ENCODE peak calls at places on chromosomes 4 and X, in eight cellular contexts. F is neural progenitor cell, R is HCT116, J is K562, W is Peyer's patch, Z is uterus, P is transverse colon, N is fibroblast of lung. Q is an unnamed sample.
A peak's percentile ranks its signal among the peaks of the same experiment; 100 is the strongest.

GRCh38 chr4:90536408-90536807 is 409.2 kb downstream of the CCSER1 start:
- DNase-seq in W (no peak), F (no peak), Z (no peak), J (no peak), R (no peak), N (no peak), P (no peak), Q (no peak)

GRCh38 chr4:113678651-113679050 is 82.9 kb downstream of the CAMK2D start:
- DNase-seq in N (peak; percentile 33), R (no peak), Z (no peak), P (no peak), W (no peak), J (no peak), F (no peak), Q (no peak)

GRCh38 chrX:41963348-41963747 is 40.0 kb upstream of the CASK start:
- DNase-seq in J (no peak), W (no peak), P (no peak), N (no peak), Z (no peak), R (no peak), F (no peak), Q (no peak)

GRCh38 chr4:8916251-8916913 is 44.7 kb upstream of the HMX1 start:
- DNase-seq in J (no peak), R (no peak), N (no peak), F (no peak), Z (no peak), W (no peak), P (no peak), Q (peak; percentile 56)

GRCh38 chr4:142366821-142367220 is 479.3 kb downstream of the INPP4B start:
- DNase-seq in W (no peak), R (no peak), P (no peak), J (no peak), Z (no peak), N (no peak), F (peak; percentile 44), Q (no peak)

GRCh38 chrX:22969416-22969815 is 30.3 kb upstream of the DDX53 start:
- DNase-seq in P (no peak), Z (no peak), F (no peak), J (no peak), N (peak; percentile 65), W (no peak), R (no peak), Q (no peak)

GRCh38 chr4:95593992-95594391 is 45.2 kb upstream of the UNC5C start:
- DNase-seq in R (no peak), Z (no peak), P (no peak), J (no peak), F (no peak), W (no peak), N (no peak), Q (no peak)

GRCh38 chr4:156594619-156595018 is 377.0 kb downstream of the PDGFC start:
- DNase-seq in N (peak; percentile 49), Z (peak; percentile 41), J (no peak), F (no peak), W (no peak), R (no peak), P (peak; percentile 25), Q (no peak)

GRCh38 chrX:12906392-12906791 is at the start of gene TLR8:
- DNase-seq in W (no peak), N (no peak), R (no peak), Z (no peak), J (no peak), P (no peak), F (no peak), Q (no peak)

GRCh38 chrX:43743100-43743822 is 87.2 kb downstream of the MAOA start:
- DNase-seq in Z (no peak), R (no peak), P (no peak), N (no peak), F (no peak), J (no peak), W (no peak), Q (no peak)

GRCh38 chr4:89939994-89940393 is 45.3 kb downstream of the MMRN1 start:
- DNase-seq in N (peak; percentile 26), J (no peak), F (no peak), W (no peak), R (no peak), Z (no peak), P (no peak), Q (no peak)

GRCh38 chr4:7759221-7759620 is 180.4 kb downstream of the AFAP1 start:
- DNase-seq in N (no peak), P (no peak), F (no peak), J (no peak), Z (no peak), R (no peak), W (no peak), Q (no peak)

GRCh38 chr4:106601519-106601918 is 232.9 kb upstream of the GIMD1 start:
- DNase-seq in F (no peak), N (peak; percentile 48), J (no peak), W (no peak), R (no peak), P (no peak), Z (no peak), Q (no peak)

GRCh38 chr4:77355731-77356130 is 198.7 kb downstream of the CCNG2 start:
- DNase-seq in Z (no peak), N (no peak), F (no peak), R (no peak), J (no peak), W (no peak), P (no peak), Q (no peak)

GRCh38 chr4:73648478-73648877 is 28.2 kb upstream of the RASSF6 start:
- DNase-seq in W (no peak), N (no peak), Z (no peak), P (no peak), F (no peak), J (no peak), R (no peak), Q (no peak)

GRCh38 chr4:3441501-3442459 is at the start of gene HGFAC:
- DNase-seq in F (no peak), J (no peak), N (no peak), W (no peak), R (no peak), P (no peak), Z (no peak), Q (no peak)

GRCh38 chr4:41142946-41143720 is 71.2 kb downstream of the APBB2 start:
- DNase-seq in P (peak; percentile 39), W (no peak), Z (peak; percentile 62), N (peak; percentile 97), J (no peak), R (no peak), F (no peak), Q (no peak)

DNA sequence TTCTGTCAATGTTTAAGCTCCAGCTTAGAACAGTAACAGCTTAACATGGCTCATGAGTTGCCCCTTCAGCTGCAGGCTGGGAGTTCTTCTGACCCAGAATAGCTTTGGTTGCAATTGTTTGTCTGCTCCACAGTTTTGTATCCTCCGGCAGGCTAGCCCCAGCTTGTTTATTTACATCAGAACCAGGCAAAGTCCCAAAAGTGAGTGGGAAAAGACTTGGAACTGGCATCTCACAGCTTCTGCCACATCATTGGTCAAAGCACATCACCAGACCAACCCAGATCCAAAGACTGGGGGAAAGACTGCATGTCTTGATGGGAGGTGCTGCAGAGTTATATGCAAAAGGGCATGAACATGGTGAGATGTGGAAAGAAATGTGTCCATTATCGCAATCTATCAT is 231.2 kb upstream of the CPEB2 start:
- DNase-seq in P (no peak), N (no peak), J (no peak), F (no peak), R (no peak), Z (no peak), W (no peak), Q (no peak)
- H3K27ac ChIP-seq in P (no peak overlapping the region), N (no peak overlapping the region), J (no peak overlapping the region), F (no peak overlapping the region), R (no peak overlapping the region), Z (no peak overlapping the region), W (no peak overlapping the region), Q (no peak overlapping the region)

GRCh38 chrX:96683997-96684338 is 674 bp upstream of the DIAPH2 start:
- DNase-seq in F (peak; percentile 45), J (no peak), W (no peak), R (no peak), Z (no peak), N (no peak), P (no peak), Q (no peak)

GRCh38 chrX:96682516-96682915 is 2.1 kb upstream of the DIAPH2 start:
- DNase-seq in R (no peak), F (no peak), W (no peak), J (no peak), P (no peak), Z (no peak), N (no peak), Q (no peak)

GRCh38 chrX:96688789-96689188 is 4.1 kb downstream of the DIAPH2 start:
- DNase-seq in P (no peak), Z (no peak), F (peak; percentile 6), W (no peak), N (no peak), J (no peak), R (no peak), Q (peak; percentile 63)

GRCh38 chrX:96685205-96686099 is 810 bp downstream of the DIAPH2 start:
- DNase-seq in W (peak; percentile 62), P (peak; percentile 45), F (peak; percentile 30), J (no peak), R (no peak), Z (peak; percentile 27), N (peak; percentile 53), Q (peak; percentile 75)

DNA sequence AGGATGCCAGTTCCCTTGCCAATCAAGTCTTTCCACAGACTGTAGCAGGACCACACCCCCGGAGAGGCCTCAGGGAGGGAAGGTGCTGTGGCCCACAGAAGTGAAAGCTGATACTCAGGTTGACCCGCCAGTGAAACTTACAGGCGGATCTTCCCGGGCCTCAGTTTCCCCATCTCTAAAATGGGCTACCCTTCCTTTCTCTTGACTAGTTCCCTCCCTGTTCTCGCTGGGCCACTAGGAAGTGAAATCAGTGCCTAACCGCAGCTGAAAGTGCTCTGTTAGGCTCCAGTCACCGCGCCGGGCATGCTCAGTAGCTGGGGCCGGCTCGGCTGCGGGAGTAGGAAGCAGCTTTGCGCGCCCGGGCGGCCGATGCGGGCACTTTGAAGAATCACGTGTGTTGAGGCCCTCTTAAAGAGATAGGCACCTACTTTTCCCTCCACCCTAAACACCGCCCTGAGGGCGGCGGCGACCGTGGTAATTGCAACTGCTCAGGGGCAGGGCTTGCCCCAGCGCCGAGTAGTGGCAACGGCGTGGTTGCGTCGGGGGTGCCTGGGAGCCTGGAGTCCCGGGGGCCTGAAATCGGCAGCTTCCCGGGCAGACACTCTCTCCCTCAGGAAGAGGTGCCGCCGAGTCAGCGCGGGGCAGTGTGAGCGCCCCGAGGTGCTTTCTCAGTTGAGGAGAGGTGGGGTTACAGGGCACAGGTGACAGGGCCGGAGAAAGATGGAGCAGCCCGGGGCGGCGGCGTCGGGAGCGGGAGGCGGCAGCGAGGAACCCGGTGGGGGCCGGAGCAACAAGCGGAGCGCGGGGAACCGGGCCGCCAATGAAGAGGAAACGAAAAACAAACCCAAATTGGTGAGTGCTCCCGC is at the start of gene DIAPH2:
- DNase-seq in N (peak; percentile 80), R (peak; percentile 61), F (peak; percentile 88), Z (peak; percentile 63), W (peak; percentile 85), P (peak; percentile 87), J (no peak), Q (peak; percentile 95)
- TF ChIP-seq CTCF in N (no peak), R (no peak), F (peak; percentile 13), Z (no peak), W (no peak), P (peak; percentile 59), J (no peak), Q (peak; percentile 60)

GRCh38 chr4:152316969-152317368 is 218.9 kb downstream of the FBXW7 start:
- DNase-seq in R (no peak), Z (no peak), P (no peak), N (peak; percentile 41), W (no peak), F (no peak), J (no peak), Q (no peak)
- H3K27ac ChIP-seq in R (no peak overlapping the region), Z (no peak overlapping the region), P (no peak overlapping the region), N (no peak overlapping the region), W (no peak overlapping the region), F (no peak overlapping the region), J (no peak overlapping the region), Q (no peak overlapping the region)

GRCh38 chrX:115940888-115941332 is 229.6 kb upstream of the AGTR2 start:
- DNase-seq in J (no peak), Z (peak; percentile 65), F (peak; percentile 84), W (no peak), P (peak; percentile 85), R (no peak), N (peak; percentile 15), Q (peak; percentile 83)
- TF ChIP-seq CTCF in J (peak; percentile 40), Z (peak; percentile 55), F (peak; percentile 65), W (no peak), P (no peak), R (no peak), N (no peak), Q (peak; percentile 77)

Q was measured in endodermal cell.